ENCODE peak calls at places on chromosomes 1 and 21, in seven cellular contexts. Z is foreskin fibroblast; W is GM23248; V is Calu3; Y is T-helper 2 cell; L is central memory CD4-positive, alpha-beta T cell; H is stimulated activated CD4-positive, alpha-beta T cell treated with anti-CD3 and anti-CD28 coated beads, Interleukin-4, amount 100 ng/mL, for 24 hours. P is an unnamed sample.

GRCh38 chr1:6142734-6143133 is 37.4 kb downstream of the CHD5 start:
- DNase-seq in Z (no peak), W (no peak), V (no peak), Y (no peak), L (no peak), H (no peak), P (no peak)

GRCh38 chr1:110055493-110056283 is 14.8 kb downstream of the ALX3 start:
- DNase-seq in Z (no peak), W (peak), V (no peak), Y (no peak), L (no peak), H (no peak), P (no peak)

GRCh38 chr1:236063919-236064673 is 794 bp downstream of the NID1 start:
- DNase-seq in Z (peak), W (peak), V (peak), Y (no peak), L (no peak), H (no peak), P (peak)

GRCh38 chr1:228272331-228272791 is 64.5 kb downstream of the OBSCN start:
- DNase-seq in Z (no peak), W (no peak), V (no peak), Y (no peak), L (no peak), H (no peak), P (peak)

GRCh38 chr21:19440792-19441494 is 1037.4 kb upstream of the TMPRSS15 start:
- DNase-seq in Z (no peak), W (no peak), V (no peak), Y (no peak), L (no peak), H (no peak), P (no peak)

GRCh38 chr1:32249831-32250525 is 1.1 kb upstream of the LCK start:
- DNase-seq in Z (no peak), W (no peak), V (no peak), Y (peak), L (peak), H (peak), P (no peak)

GRCh38 chr1:151970128-151970527 is 23.5 kb downstream of the S100A10 start:
- DNase-seq in Z (no peak), W (no peak), V (no peak), Y (no peak), L (no peak), H (no peak), P (no peak)

GRCh38 chr1:190373705-190374336 is 103.8 kb downstream of the BRINP3 start:
- DNase-seq in Z (no peak), W (no peak), V (peak), Y (no peak), L (no peak), H (no peak), P (no peak)

GRCh38 chr1:18927082-18927653 is 24.8 kb upstream of the ALDH4A1 start:
- DNase-seq in Z (no peak), W (no peak), V (no peak), Y (no peak), L (no peak), H (no peak), P (no peak)

GRCh38 chr1:39213511-39214002 is 9.1 kb downstream of the MACF1 start:
- DNase-seq in Z (peak), W (peak), V (no peak), Y (no peak), L (no peak), H (no peak), P (peak)

P was measured in islet precursor cell.